ENCODE peak calls at places on chromosomes 3 and 15, in nine cellular contexts. B is cardiac muscle cell, E is transverse colon, Y is GM20000, G is pancreas, L is IMR-90, P is body of pancreas, N is lower leg skin, C is A549. D is an unnamed sample.

GRCh38 chr3:111867889-111868426 is 8.9 kb downstream of the PHLDB2 start:
- DNase-seq in L (no peak), G (no peak), B (no peak), Y (no peak), P (no peak), N (no peak), C (no peak), E (no peak), D (no peak)

GRCh38 chr3:139020036-139020867 is 474 bp downstream of the PRR23B start:
- DNase-seq in N (no peak), C (no peak), L (no peak), P (no peak), E (no peak), B (no peak), Y (no peak), G (no peak), D (no peak)

GRCh38 chr3:42213417-42213816 is 52.6 kb downstream of the CCK start:
- DNase-seq in C (no peak), B (no peak), E (peak), P (no peak), L (no peak), Y (peak), N (no peak), G (no peak), D (no peak)

GRCh38 chr15:67832031-67832551 is 6.8 kb downstream of the SKOR1 start:
- DNase-seq in E (no peak), P (no peak), C (peak), Y (no peak), B (no peak), L (peak), G (no peak), N (no peak), D (no peak)

GRCh38 chr3:45940781-45941365 is 2.4 kb upstream of the CXCR6 start:
- DNase-seq in B (no peak), C (no peak), E (no peak), N (no peak), P (no peak), L (no peak), Y (no peak), G (no peak), D (no peak)

GRCh38 chr3:174355505-174355904 is 503.6 kb upstream of the NAALADL2 start:
- DNase-seq in G (no peak), P (no peak), L (peak), C (peak), Y (no peak), E (no peak), B (no peak), N (no peak), D (no peak)

GRCh38 chr15:41936649-41937567 is 35.4 kb downstream of the EHD4 start:
- DNase-seq in G (no peak), C (no peak), P (peak), L (peak), Y (peak), E (peak), N (no peak), B (no peak), D (no peak)

GRCh38 chr15:56254270-56254669 is 10.6 kb upstream of the RFX7 start:
- DNase-seq in N (no peak), E (no peak), P (no peak), G (no peak), L (no peak), C (no peak), Y (no peak), B (no peak), D (peak)

GRCh38 chr3:160695906-160696305 is 18.9 kb downstream of the ARL14 start:
- DNase-seq in P (no peak), L (peak), N (no peak), G (no peak), C (no peak), Y (no peak), E (no peak), B (no peak), D (no peak)

GRCh38 chr3:172522871-172523818 is at the start of gene TNFSF10:
- DNase-seq in B (peak), N (peak), L (peak), P (peak), C (no peak), G (peak), E (peak), Y (peak), D (no peak)

GRCh38 chr15:55555089-55555488 is 33.1 kb downstream of the PYGO1 start:
- DNase-seq in G (no peak), L (no peak), N (no peak), B (no peak), Y (no peak), E (no peak), P (no peak), C (peak), D (peak)

GRCh38 chr3:99896482-99896881 is 78.8 kb downstream of the CMSS1 start:
- DNase-seq in L (no peak), E (no peak), C (no peak), P (no peak), G (no peak), Y (no peak), B (no peak), N (no peak), D (no peak)

GRCh38 chr3:98763076-98763475 is at the start of gene ST3GAL6:
- DNase-seq in L (peak), Y (no peak), N (peak), B (no peak), C (no peak), G (no peak), P (peak), E (peak), D (no peak)

GRCh38 chr15:80404719-80405553 is 754 bp downstream of the ARNT2 start:
- DNase-seq in G (no peak), B (peak), P (peak), Y (peak), E (no peak), N (no peak), C (peak), L (peak), D (peak)

GRCh38 chr15:41513282-41514227 is at the start of gene LTK:
- DNase-seq in Y (peak), P (no peak), C (no peak), G (no peak), E (peak), L (no peak), B (peak), N (no peak), D (peak)

GRCh38 chr15:40598126-40598525 is 4.1 kb downstream of the KNL1 start:
- DNase-seq in Y (no peak), E (no peak), G (no peak), P (no peak), N (no peak), B (no peak), C (no peak), L (no peak), D (no peak)

GRCh38 chr3:184711366-184712247 is at the start of gene MAGEF1:
- DNase-seq in C (peak), L (peak), Y (peak), G (peak), P (peak), N (peak), E (peak), B (peak), D (peak)

GRCh38 chr3:98563661-98564281 is 29.6 kb downstream of the CPOX start:
- DNase-seq in C (no peak), B (no peak), P (no peak), Y (peak), E (no peak), L (peak), G (no peak), N (no peak), D (no peak)

GRCh38 chr3:140103166-140103565 is 168.2 kb downstream of the CLSTN2 start:
- DNase-seq in B (no peak), P (no peak), L (no peak), E (no peak), C (no peak), G (no peak), Y (no peak), N (no peak), D (no peak)

GRCh38 chr15:63401078-63401477 is 19.4 kb upstream of the CA12 start:
- DNase-seq in P (no peak), E (no peak), G (no peak), N (no peak), B (no peak), C (no peak), L (no peak), Y (no peak), D (no peak)

GRCh38 chr15:71048913-71049675 is 66.2 kb upstream of the THSD4 start:
- DNase-seq in P (no peak), G (no peak), B (peak), C (no peak), N (no peak), Y (no peak), L (peak), E (no peak), D (no peak)

GRCh38 chr3:44762170-44762677 is 630 bp downstream of the KIF15 start:
- DNase-seq in E (no peak), P (no peak), L (peak), G (no peak), C (no peak), Y (no peak), N (no peak), B (no peak), D (no peak)

GRCh38 chr15:41940441-41940857 is 31.9 kb downstream of the EHD4 start:
- DNase-seq in B (no peak), Y (no peak), N (no peak), C (peak), L (peak), P (no peak), G (no peak), E (no peak), D (no peak)

GRCh38 chr3:112357888-112358287 is 24.9 kb downstream of the CD200 start:
- DNase-seq in B (no peak), C (no peak), Y (no peak), G (no peak), L (no peak), P (no peak), E (no peak), N (no peak), D (no peak)

GRCh38 chr3:127276995-127277394 is 10.9 kb downstream of the PRR20G start:
- DNase-seq in N (no peak), B (no peak), L (no peak), C (no peak), P (no peak), Y (no peak), E (no peak), G (no peak), D (no peak)

GRCh38 chr15:77420610-77421369 is at the start of gene HMG20A:
- DNase-seq in P (peak), N (peak), E (peak), B (peak), G (peak), Y (peak), L (peak), C (peak), D (peak)

DNA sequence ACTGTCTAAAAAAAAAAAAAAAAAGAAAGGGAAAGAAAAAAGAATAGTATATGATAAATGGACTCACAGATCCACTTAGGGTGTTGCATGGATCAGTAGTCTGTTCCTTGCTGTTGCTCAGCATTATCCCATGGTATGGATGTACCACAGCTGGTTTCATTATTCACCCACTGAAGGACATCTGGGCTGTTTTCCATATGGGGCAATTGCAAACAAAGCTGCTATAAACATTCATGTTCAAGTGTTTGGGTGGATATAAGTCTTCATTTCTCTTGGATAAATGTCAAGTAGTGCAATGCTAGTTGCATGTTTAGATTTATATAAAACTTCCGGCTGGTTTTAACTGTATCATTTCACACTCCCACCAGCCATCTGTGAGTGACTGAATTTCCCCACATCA is 137.7 kb downstream of the ASB7 start:
- DNase-seq in B (no peak), Y (no peak), P (no peak), L (peak), E (no peak), C (no peak), N (no peak), G (no peak), D (no peak)
- TF ChIP-seq CTCF in B (no peak), Y (no peak), P (no peak), L (no peak), E (no peak), C (no peak), N (no peak), G (no peak), D (no peak)

GRCh38 chr15:75921732-75922703 is 18.3 kb downstream of the FBXO22 start:
- DNase-seq in C (peak), P (peak), N (peak), G (peak), E (peak), B (peak), Y (no peak), L (peak), D (peak)
- TF ChIP-seq CTCF in C (peak), P (no peak), N (no peak), G (no peak), E (peak), B (peak), Y (no peak), L (peak), D (no peak)

GRCh38 chr3:152477422-152477821 is 208.7 kb downstream of the MBNL1 start:
- DNase-seq in B (no peak), E (no peak), C (no peak), N (no peak), P (no peak), G (no peak), Y (no peak), L (peak), D (no peak)
- TF ChIP-seq CTCF in B (no peak), E (no peak), C (no peak), N (no peak), P (no peak), G (no peak), Y (no peak), L (no peak), D (no peak)

GRCh38 chr3:73055583-73056364 is 5.7 kb upstream of the EBLN2 start:
- DNase-seq in B (no peak), N (no peak), Y (no peak), P (no peak), L (no peak), E (no peak), G (no peak), C (peak), D (no peak)

GRCh38 chr3:73056365-73057150 is 4.9 kb upstream of the EBLN2 start:
- DNase-seq in C (peak), L (peak), P (no peak), G (no peak), E (no peak), B (no peak), N (no peak), Y (no peak), D (no peak)

GRCh38 chr3:73060302-73060723 is 1.1 kb upstream of the EBLN2 start:
- DNase-seq in L (peak), N (no peak), B (no peak), C (no peak), G (no peak), P (no peak), Y (no peak), E (no peak), D (no peak)

GRCh38 chr3:73061416-73061815 is at the start of gene EBLN2:
- DNase-seq in G (no peak), E (no peak), P (no peak), N (no peak), C (no peak), B (peak), L (no peak), Y (no peak), D (no peak)
- TF ChIP-seq CTCF in G (no peak), E (no peak), P (no peak), N (no peak), C (no peak), B (no peak), L (no peak), Y (no peak), D (no peak)

GRCh38 chr15:76127880-76128279 is 68.1 kb downstream of the TMEM266 start:
- DNase-seq in C (no peak), E (no peak), Y (no peak), N (no peak), P (peak), L (no peak), G (no peak), B (no peak), D (no peak)

GRCh38 chr15:76123031-76123430 is 63.2 kb downstream of the TMEM266 start:
- DNase-seq in L (no peak), P (peak), B (no peak), Y (no peak), G (peak), E (no peak), N (no peak), C (no peak), D (no peak)

GRCh38 chr15:76127169-76127568 is 67.4 kb downstream of the TMEM266 start:
- DNase-seq in P (peak), Y (no peak), B (no peak), C (no peak), N (no peak), E (no peak), G (no peak), L (no peak), D (no peak)
- TF ChIP-seq CTCF in P (no peak), Y (no peak), B (no peak), C (no peak), N (no peak), E (no peak), G (no peak), L (no peak), D (no peak)

DNA sequence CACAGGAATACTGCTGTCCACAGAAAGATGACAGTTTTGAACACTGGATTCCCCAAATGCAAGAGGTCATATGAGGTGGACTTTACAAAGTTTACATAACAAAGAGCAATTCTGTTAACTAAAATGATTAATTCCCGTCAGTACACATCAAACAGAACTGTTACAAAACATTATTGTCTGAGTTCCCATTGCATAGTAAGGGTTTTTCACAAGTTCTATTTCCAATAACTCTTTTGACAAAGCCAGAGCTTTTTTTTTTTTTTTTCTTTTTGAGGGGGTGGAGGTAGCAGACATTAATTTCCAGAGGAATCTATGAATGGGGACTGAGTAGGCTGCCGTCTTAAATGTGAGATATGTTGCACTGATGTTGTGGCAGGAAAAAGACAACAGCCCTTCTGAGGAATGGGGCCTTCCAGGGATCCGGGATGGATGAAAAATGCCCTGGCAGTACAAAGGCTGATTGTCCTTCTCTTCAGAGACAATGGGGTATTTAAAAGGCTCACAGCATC is 178.1 kb upstream of the KBTBD8 start:
- DNase-seq in C (no peak), G (no peak), Y (no peak), N (no peak), E (no peak), L (no peak), B (no peak), P (no peak), D (no peak)
- TF ChIP-seq CTCF in C (no peak), G (no peak), Y (no peak), N (no peak), E (no peak), L (no peak), B (no peak), P (no peak), D (no peak)

DNA sequence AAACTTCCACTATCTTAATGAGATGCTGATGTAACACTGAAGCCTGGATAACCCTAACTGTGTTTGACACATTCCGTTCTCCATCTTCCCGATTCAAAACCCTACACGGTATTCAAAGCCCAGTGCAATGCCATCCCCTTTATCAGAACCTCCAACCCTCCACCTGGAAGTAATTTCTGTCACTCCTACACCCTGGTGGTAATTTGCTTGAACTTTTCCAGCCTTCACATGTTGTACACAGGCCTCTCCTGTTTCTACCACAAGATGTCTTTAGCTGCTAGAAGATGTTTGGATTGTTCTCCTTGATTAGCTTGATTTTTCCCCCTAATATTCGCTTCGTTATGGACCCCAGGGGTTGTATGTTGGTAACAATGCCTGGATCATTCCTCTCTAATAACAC is 208.9 kb downstream of the CHST2 start:
- DNase-seq in L (no peak), G (no peak), N (no peak), B (no peak), C (no peak), E (no peak), Y (no peak), P (no peak), D (no peak)
- TF ChIP-seq CTCF in L (no peak), G (no peak), N (no peak), B (no peak), C (no peak), E (no peak), Y (no peak), P (no peak), D (peak)

GRCh38 chr3:102686792-102687191 is 252.0 kb downstream of the ZPLD1 start:
- DNase-seq in N (no peak), Y (no peak), P (no peak), L (no peak), E (no peak), B (no peak), C (no peak), G (no peak), D (no peak)

GRCh38 chr3:102687851-102688555 is 253.2 kb downstream of the ZPLD1 start:
- DNase-seq in G (no peak), P (no peak), N (no peak), C (no peak), L (no peak), E (no peak), Y (no peak), B (no peak), D (no peak)

GRCh38 chr3:102688556-102688930 is 253.7 kb downstream of the ZPLD1 start:
- DNase-seq in Y (no peak), L (no peak), G (no peak), C (no peak), B (no peak), N (no peak), E (no peak), P (no peak), D (no peak)

DNA sequence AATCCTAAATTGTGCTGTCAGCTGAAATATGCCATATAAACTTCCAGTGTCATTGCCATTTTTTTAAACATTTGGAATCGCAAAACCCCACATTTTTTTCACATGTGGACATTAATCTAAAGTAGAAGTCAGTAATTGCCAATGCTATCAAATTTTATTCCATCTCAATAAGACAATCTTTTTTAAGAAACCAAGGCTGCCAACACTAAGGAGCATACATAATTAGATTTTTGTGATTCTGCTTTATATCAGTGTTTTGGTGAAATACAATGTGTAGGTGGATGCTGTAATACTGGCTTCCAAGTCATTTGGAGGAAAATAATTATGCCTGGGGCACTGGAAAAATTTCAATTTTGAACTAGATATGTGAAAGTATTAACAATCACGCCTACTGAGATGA is 256.7 kb downstream of the ZPLD1 start:
- DNase-seq in P (no peak), B (no peak), C (no peak), G (no peak), L (no peak), N (no peak), Y (no peak), E (no peak), D (no peak)
- TF ChIP-seq CTCF in P (no peak), B (no peak), C (no peak), G (no peak), L (no peak), N (no peak), Y (no peak), E (no peak), D (no peak)

GRCh38 chr3:169391672-169392071 is 271.8 kb downstream of the MECOM start:
- DNase-seq in L (no peak), E (no peak), C (no peak), N (no peak), B (peak), Y (no peak), G (no peak), P (no peak), D (no peak)

GRCh38 chr3:169389925-169390253 is 273.6 kb downstream of the MECOM start:
- DNase-seq in G (peak), N (no peak), L (no peak), Y (no peak), C (no peak), P (peak), B (no peak), E (peak), D (no peak)

GRCh38 chr3:169390741-169391300 is 272.7 kb downstream of the MECOM start:
- DNase-seq in C (no peak), L (no peak), P (no peak), N (no peak), Y (no peak), B (peak), E (no peak), G (no peak), D (no peak)

GRCh38 chr3:169389211-169389924 is 274.1 kb downstream of the MECOM start:
- DNase-seq in E (peak), G (peak), L (no peak), Y (no peak), B (no peak), P (peak), N (no peak), C (no peak), D (no peak)

GRCh38 chr3:169390310-169390731 is 273.2 kb downstream of the MECOM start:
- DNase-seq in E (peak), G (peak), C (no peak), Y (no peak), L (no peak), B (no peak), P (peak), N (no peak), D (no peak)
- TF ChIP-seq CTCF in E (no peak), G (no peak), C (no peak), Y (no peak), L (no peak), B (peak), P (peak), N (no peak), D (no peak)

D was measured in glutamatergic neuron.